ENCODE peak calls at places on chromosomes 1 and 21, in four cellular contexts. L, X, E and O are unnamed samples.

GRCh38 chr21:41616063-41616591 is 108.2 kb upstream of the TMPRSS2 start:
- DNase-seq in E (peak; percentile 59), L (no peak), X (peak; percentile 84), O (no peak)

GRCh38 chr1:109277434-109278204 is 5.3 kb downstream of the PSRC1 start:
- DNase-seq in E (no peak), X (peak; percentile 84), L (peak; percentile 73), O (peak; percentile 95)

GRCh38 chr1:17215545-17215890 is 10.6 kb downstream of the PADI1 start:
- DNase-seq in X (no peak), E (no peak), L (no peak), O (no peak)

GRCh38 chr1:234780112-234780511 is 170.1 kb upstream of the IRF2BP2 start:
- DNase-seq in X (no peak), E (no peak), L (peak; percentile 9), O (no peak)

GRCh38 chr1:4637616-4638346 is 16.6 kb upstream of the AJAP1 start:
- DNase-seq in X (peak; percentile 48), L (no peak), E (no peak), O (no peak)

GRCh38 chr1:27253611-27254010 is 19.2 kb downstream of the WDTC1 start:
- DNase-seq in L (no peak), E (no peak), X (no peak), O (no peak)

GRCh38 chr1:230282157-230282556 is 144.0 kb downstream of the PGBD5 start:
- DNase-seq in L (peak; percentile 23), X (no peak), E (no peak), O (no peak)

GRCh38 chr1:213122514-213122929 is 71.5 kb downstream of the RPS6KC1 start:
- DNase-seq in L (no peak), E (no peak), X (no peak), O (no peak)

GRCh38 chr1:36096500-36097412 is 8.1 kb downstream of the ADPRS start:
- DNase-seq in L (no peak), X (no peak), E (no peak), O (no peak)
- TF ChIP-seq CTCF in L (no peak), X (peak; percentile 5), E (no peak), O (no peak)

DNA sequence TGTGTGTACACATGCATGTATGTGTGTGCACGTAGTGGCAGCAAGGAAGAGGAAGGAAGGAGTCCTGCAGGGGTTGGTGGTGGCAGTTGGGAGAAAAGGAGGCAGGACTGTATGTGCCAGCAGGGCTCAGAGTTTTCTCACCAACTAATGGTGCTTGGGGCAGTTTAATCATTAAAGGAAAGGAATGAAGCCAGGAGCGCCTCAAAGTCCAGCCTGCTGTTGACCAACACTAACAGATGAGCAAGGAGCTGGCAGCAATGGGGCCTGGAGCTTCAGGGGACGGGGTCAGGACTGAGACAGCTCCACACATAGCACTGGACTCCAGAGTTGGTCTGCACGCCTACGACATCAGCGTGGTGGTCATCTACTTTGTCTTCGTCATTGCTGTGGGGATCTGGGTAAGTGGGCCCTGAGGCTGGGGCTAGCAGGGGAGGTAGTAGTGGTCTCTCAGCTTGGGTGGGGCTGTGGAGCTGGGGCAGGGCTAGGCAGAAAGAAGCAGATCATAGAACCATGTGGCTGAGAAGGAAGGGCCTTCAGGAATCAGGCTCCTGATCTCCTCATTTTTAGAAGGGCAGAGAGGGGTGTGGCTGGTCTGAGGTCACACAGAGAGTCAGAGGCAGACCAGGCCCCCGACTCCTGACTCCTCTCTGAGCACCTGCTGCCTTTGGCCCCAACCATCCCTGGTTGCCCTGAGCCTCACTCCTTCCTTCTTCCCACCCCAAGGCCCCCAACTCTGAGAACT is at the start of gene SLC5A9:
- DNase-seq in L (no peak), E (no peak), X (no peak), O (no peak)
- H3K4me3 ChIP-seq in L (no peak within 1 kb of the TSS), E (no peak within 1 kb of the TSS), X (no peak within 1 kb of the TSS), O (no peak within 1 kb of the TSS)

DNA sequence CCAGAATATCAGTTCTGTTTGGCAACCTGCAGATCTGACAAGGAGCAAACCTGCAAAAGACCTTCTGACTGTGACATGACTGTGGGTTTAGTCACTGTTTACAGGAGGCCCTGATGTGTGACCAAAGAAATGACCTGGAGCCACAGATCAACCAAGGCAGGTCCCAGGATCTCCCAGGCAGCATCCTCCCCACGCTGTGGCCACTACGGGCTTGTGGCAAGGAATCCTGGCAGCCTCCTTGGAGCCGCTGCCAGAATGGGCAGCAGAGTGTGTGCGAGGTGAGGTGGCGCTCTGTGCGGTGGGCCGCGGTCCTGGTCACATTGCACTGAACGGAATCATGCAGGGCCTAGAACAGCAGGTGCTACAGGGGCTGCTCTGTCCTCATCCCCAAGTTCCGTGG is 15.9 kb downstream of the MCM3AP start:
- DNase-seq in E (no peak), X (no peak), L (no peak), O (no peak)
- H3K36me3 ChIP-seq in E (peaks cover 27% of the 10 kb centered on the region), X (peaks cover 100% of the 10 kb centered on the region), L (no peaks in the 10 kb centered on the region), O (peaks cover 100% of the 10 kb centered on the region)

GRCh38 chr21:36171327-36171726 is 14.7 kb downstream of the DOP1B start:
- DNase-seq in E (no peak), X (no peak), L (no peak), O (no peak)

GRCh38 chr21:36170823-36171222 is 14.2 kb downstream of the DOP1B start:
- DNase-seq in E (no peak), L (no peak), X (no peak), O (no peak)

GRCh38 chr21:36166705-36167104 is 10.1 kb downstream of the DOP1B start:
- DNase-seq in X (no peak), E (no peak), L (no peak), O (no peak)

GRCh38 chr21:36171741-36172331 is 15.2 kb downstream of the DOP1B start:
- DNase-seq in L (no peak), X (no peak), E (no peak), O (no peak)

GRCh38 chr21:36169465-36170128 is 13.0 kb downstream of the DOP1B start:
- DNase-seq in X (no peak), L (no peak), E (no peak), O (no peak)
- TF ChIP-seq CTCF in X (no peak), L (no peak), E (no peak), O (no peak)

DNA sequence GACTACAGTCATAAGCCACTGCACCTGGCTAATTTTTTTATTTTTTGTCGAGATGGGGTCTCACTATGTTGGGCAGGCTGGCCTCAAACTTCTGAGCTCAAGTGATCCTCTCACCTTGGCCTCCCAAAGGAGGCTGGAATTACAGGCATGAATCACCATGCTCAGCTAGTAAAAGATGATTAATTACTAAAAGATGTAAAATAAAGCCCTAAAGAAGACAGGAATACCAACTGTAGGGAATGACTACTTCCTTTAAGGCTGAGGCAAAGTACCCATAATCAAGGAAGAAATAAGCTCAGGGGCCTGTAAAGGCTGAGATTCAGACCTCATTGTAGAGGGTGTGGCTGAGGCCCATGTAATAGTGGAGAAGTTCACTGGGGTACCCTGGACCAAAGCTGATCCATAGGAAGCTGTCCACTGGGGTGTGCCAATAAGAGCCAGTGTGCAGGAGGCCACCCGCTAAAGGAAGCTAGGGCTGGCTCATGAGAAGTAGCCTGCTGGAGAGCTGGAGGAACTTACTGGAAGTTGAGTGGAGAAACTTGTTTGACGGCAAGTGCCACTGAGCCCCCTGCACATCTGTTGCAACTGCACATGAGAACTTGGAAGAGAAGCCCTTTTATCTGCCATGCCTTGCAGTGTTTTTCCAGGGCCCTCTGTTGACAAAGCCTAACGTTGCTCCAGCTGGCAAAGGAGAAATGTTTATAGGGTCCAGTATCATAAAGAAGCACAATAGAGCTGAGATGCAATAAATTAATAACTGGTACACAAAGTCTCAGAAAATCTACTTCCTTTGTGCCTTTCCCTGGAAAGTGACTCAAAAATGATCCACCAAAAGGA is 17.8 kb upstream of the SERTAD4 start:
- DNase-seq in X (no peak), E (no peak), L (no peak), O (no peak)
- H3K4me3 ChIP-seq in X (no peak overlapping the region), E (no peak overlapping the region), L (no peak overlapping the region), O (no peak overlapping the region)

DNA sequence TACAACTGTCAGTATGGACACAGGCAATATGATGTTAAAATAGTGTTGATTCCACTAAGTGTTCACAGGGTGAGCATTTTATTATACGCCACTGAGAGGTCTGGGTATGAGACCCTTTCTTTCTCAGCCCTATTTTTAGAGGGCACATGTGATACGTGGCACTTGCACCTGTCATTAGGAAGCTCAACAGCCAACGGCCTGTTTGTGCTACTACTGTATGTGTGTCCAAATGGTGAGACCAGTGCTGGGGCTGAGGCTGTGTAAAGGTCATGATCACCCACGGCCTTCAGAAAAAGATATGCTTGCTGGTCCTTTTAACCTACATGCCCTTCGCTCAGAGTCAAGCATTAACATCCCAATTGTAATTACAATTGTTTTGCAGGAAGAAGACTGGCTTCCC is 176.2 kb downstream of the DUSP10 start:
- DNase-seq in L (no peak), E (no peak), X (no peak), O (no peak)
- H3K36me3 ChIP-seq in L (no peaks in the 10 kb centered on the region), E (no peaks in the 10 kb centered on the region), X (no peaks in the 10 kb centered on the region), O (no peaks in the 10 kb centered on the region)

GRCh38 chr1:67346982-67347381 is 39.3 kb downstream of the IL12RB2 start:
- DNase-seq in E (no peak), L (no peak), X (no peak), O (no peak)
- TF ChIP-seq CTCF in E (no peak), L (no peak), X (no peak), O (no peak)

GRCh38 chr1:15915991-15916390 is 59.9 kb downstream of the ZBTB17 start:
- DNase-seq in E (no peak), L (no peak), X (no peak), O (no peak)
- H3K4me3 ChIP-seq in E (no peak overlapping the region), L (no peak overlapping the region), X (no peak overlapping the region), O (peak overlapping the region; percentile 22)